ENCODE peak calls at places on chromosomes 4 and X, in five cellular contexts. One of them, this sample, is unnamed. For H3K27me3, the result is how much of the 10 kb centered on the place peaks cover.

GRCh38 chr4:15694431-15694830 is 8.4 kb upstream of the BST1 start:
- DNase-seq in colonic mucosa: no peak
- DNase-seq in upper lobe of right lung: no peak
- DNase-seq in AG04450: no peak
- DNase-seq in lung: no peak
- DNase-seq in this sample: no peak

GRCh38 chr4:122146652-122147051 is 5.5 kb upstream of the BLTP1 start:
- DNase-seq in colonic mucosa: no peak
- DNase-seq in upper lobe of right lung: no peak
- DNase-seq in AG04450: no peak
- DNase-seq in lung: no peak
- DNase-seq in this sample: no peak

GRCh38 chr4:98969813-98970212 is 25.7 kb upstream of the METAP1 start:
- DNase-seq in colonic mucosa: no peak
- DNase-seq in upper lobe of right lung: no peak
- DNase-seq in AG04450: no peak
- DNase-seq in lung: no peak
- DNase-seq in this sample: no peak

GRCh38 chrX:104329731-104330130 is 75.0 kb upstream of the ESX1 start:
- DNase-seq in colonic mucosa: no peak
- DNase-seq in upper lobe of right lung: no peak
- DNase-seq in AG04450: no peak
- DNase-seq in lung: no peak
- DNase-seq in this sample: no peak

GRCh38 chr4:151691639-151692442 is 69.0 kb downstream of the GATB start:
- DNase-seq in colonic mucosa: no peak
- DNase-seq in upper lobe of right lung: no peak
- DNase-seq in AG04450: no peak
- DNase-seq in lung: no peak
- DNase-seq in this sample: no peak

GRCh38 chrX:78092296-78092695 is 11.8 kb upstream of the PGK1 start:
- DNase-seq in colonic mucosa: no peak
- DNase-seq in upper lobe of right lung: no peak
- DNase-seq in AG04450: peak
- DNase-seq in lung: no peak
- DNase-seq in this sample: no peak

GRCh38 chr4:84913176-84913575 is 53.3 kb downstream of the WDFY3 start:
- DNase-seq in colonic mucosa: no peak
- DNase-seq in upper lobe of right lung: no peak
- DNase-seq in AG04450: no peak
- DNase-seq in lung: no peak
- DNase-seq in this sample: no peak

GRCh38 chr4:72564184-72564583 is 4.8 kb downstream of the ADAMTS3 start:
- DNase-seq in colonic mucosa: no peak
- DNase-seq in upper lobe of right lung: no peak
- DNase-seq in AG04450: no peak
- DNase-seq in lung: no peak
- DNase-seq in this sample: no peak

GRCh38 chr4:76956961-76957738 is 7.6 kb downstream of the SEPTIN11 start:
- DNase-seq in colonic mucosa: peak
- DNase-seq in upper lobe of right lung: no peak
- DNase-seq in AG04450: no peak
- DNase-seq in lung: no peak
- DNase-seq in this sample: no peak

GRCh38 chr4:4595252-4595651 is 53.4 kb upstream of the STX18 start:
- DNase-seq in colonic mucosa: no peak
- DNase-seq in upper lobe of right lung: no peak
- DNase-seq in AG04450: no peak
- DNase-seq in lung: no peak
- DNase-seq in this sample: no peak

GRCh38 chr4:76494243-76494642 is 59.2 kb downstream of the SHROOM3 start:
- DNase-seq in colonic mucosa: no peak
- DNase-seq in upper lobe of right lung: no peak
- DNase-seq in AG04450: no peak
- DNase-seq in lung: no peak
- DNase-seq in this sample: no peak

GRCh38 chrX:150942958-150943594 is 40.1 kb upstream of the HMGB3 start:
- DNase-seq in colonic mucosa: no peak
- DNase-seq in upper lobe of right lung: no peak
- DNase-seq in AG04450: no peak
- DNase-seq in lung: no peak
- DNase-seq in this sample: no peak

GRCh38 chrX:65127804-65128203 is 151.6 kb upstream of the ZC4H2 start:
- DNase-seq in colonic mucosa: no peak
- DNase-seq in upper lobe of right lung: no peak
- DNase-seq in AG04450: no peak
- DNase-seq in lung: no peak
- DNase-seq in this sample: no peak

GRCh38 chrX:23317799-23318724 is 16.6 kb upstream of the PTCHD1 start:
- DNase-seq in colonic mucosa: peak
- DNase-seq in upper lobe of right lung: no peak
- DNase-seq in AG04450: no peak
- DNase-seq in lung: peak
- DNase-seq in this sample: no peak

GRCh38 chr4:128665514-128665913 is 144.0 kb upstream of the JADE1 start:
- DNase-seq in colonic mucosa: no peak
- DNase-seq in upper lobe of right lung: no peak
- DNase-seq in AG04450: no peak
- DNase-seq in lung: no peak
- DNase-seq in this sample: no peak

GRCh38 chr4:1012031-1012739 is 759 bp downstream of the FGFRL1 start:
- DNase-seq in colonic mucosa: peak
- DNase-seq in upper lobe of right lung: peak
- DNase-seq in AG04450: no peak
- DNase-seq in lung: peak
- DNase-seq in this sample: no peak

GRCh38 chr4:101102114-101102752 is 245.1 kb downstream of the PPP3CA start:
- DNase-seq in colonic mucosa: peak
- DNase-seq in upper lobe of right lung: no peak
- DNase-seq in AG04450: peak
- DNase-seq in lung: no peak
- DNase-seq in this sample: no peak
- TF ChIP-seq CTCF in colonic mucosa: no peak
- TF ChIP-seq CTCF in upper lobe of right lung: no peak
- TF ChIP-seq CTCF in AG04450: no peak
- TF ChIP-seq CTCF in lung: no peak
- TF ChIP-seq CTCF in this sample: no peak

GRCh38 chr4:153494562-153494961 is 28.4 kb downstream of the TMEM131L start:
- DNase-seq in colonic mucosa: no peak
- DNase-seq in upper lobe of right lung: no peak
- DNase-seq in AG04450: no peak
- DNase-seq in lung: no peak
- DNase-seq in this sample: no peak

GRCh38 chr4:153497091-153497531 is 31.0 kb downstream of the TMEM131L start:
- DNase-seq in colonic mucosa: no peak
- DNase-seq in upper lobe of right lung: no peak
- DNase-seq in AG04450: no peak
- DNase-seq in lung: no peak
- DNase-seq in this sample: no peak

GRCh38 chr4:153497988-153498967 is 32.1 kb downstream of the TMEM131L start:
- DNase-seq in colonic mucosa: no peak
- DNase-seq in upper lobe of right lung: no peak
- DNase-seq in AG04450: peak
- DNase-seq in lung: no peak
- DNase-seq in this sample: no peak

GRCh38 chr4:153499005-153499404 is 32.8 kb downstream of the TMEM131L start:
- DNase-seq in colonic mucosa: no peak
- DNase-seq in upper lobe of right lung: no peak
- DNase-seq in AG04450: no peak
- DNase-seq in lung: no peak
- DNase-seq in this sample: no peak

DNA sequence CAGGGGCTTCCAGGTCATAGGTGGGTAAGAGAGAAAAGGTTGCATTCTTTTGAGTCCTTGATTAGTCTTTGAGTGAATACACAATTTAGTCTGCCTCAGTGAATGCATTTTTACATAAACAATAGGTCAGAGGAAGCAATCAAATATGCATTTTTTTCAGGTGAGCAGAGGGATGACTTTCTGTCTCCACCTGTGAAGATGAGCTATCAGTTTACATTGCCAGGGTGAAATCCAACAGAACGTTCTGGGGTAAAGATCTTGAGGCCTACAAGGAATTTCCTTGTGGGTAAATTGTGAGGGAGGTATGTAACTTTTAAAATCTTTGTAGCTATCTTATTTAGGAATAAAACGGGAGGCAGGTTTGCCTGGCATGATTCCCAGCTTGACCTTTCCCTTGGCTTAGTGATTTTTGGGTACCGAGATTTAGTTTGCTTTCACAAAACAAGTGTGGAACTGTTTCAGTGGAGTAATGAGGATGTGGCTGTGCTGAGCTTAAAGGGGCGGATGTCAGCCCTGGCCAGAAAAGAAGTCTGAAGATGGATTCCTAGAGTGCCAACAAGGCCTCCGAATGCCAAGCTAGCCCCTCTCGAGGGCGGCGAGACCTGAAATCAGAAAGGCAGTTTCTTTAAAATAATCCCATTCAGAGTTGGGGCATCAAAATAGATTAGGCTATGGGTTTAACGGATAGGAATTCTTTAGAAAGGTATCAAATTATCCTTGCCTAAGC is 29.5 kb downstream of the TMEM131L start:
- DNase-seq in colonic mucosa: no peak
- DNase-seq in upper lobe of right lung: no peak
- DNase-seq in AG04450: no peak
- DNase-seq in lung: no peak
- DNase-seq in this sample: no peak
- H3K27me3 ChIP-seq in colonic mucosa: under half
- H3K27me3 ChIP-seq in upper lobe of right lung: under half
- H3K27me3 ChIP-seq in AG04450: under half
- H3K27me3 ChIP-seq in lung: under half
- H3K27me3 ChIP-seq in this sample: under half

DNA sequence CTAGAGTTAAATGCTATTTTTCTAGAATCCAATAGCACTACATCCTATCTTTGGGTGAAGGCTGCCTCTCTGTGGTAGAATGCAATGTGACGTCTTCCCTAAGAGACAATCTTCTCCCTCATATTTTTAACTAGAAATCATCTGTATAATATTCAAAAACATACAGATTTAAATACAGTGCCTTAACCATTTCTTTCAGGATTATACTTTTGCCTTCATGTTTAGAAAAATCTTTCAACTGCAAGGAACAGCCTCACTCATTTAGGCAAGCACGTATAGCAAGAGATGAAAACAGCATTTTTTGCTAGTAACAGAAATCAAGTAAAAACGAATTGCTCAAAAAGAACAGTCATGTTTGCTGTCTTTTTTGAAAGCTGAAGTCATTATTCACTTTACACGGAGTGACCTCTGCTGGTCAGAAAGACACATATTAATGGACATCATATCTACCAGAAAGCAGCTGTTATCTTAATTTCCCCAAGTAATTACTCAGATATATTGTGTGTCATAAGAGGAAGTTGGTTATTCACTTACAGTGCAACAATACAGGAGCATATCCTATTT is 422.3 kb downstream of the STPG2 start:
- DNase-seq in colonic mucosa: no peak
- DNase-seq in upper lobe of right lung: no peak
- DNase-seq in AG04450: no peak
- DNase-seq in lung: no peak
- DNase-seq in this sample: no peak
- TF ChIP-seq CTCF in colonic mucosa: no peak
- TF ChIP-seq CTCF in upper lobe of right lung: no peak
- TF ChIP-seq CTCF in AG04450: no peak
- TF ChIP-seq CTCF in lung: no peak
- TF ChIP-seq CTCF in this sample: peak

GRCh38 chr4:7315286-7315685 is 119.4 kb downstream of the PSAPL1 start:
- DNase-seq in colonic mucosa: no peak
- DNase-seq in upper lobe of right lung: no peak
- DNase-seq in AG04450: no peak
- DNase-seq in lung: no peak
- DNase-seq in this sample: no peak
- H3K27me3 ChIP-seq in colonic mucosa: under half
- H3K27me3 ChIP-seq in upper lobe of right lung: under half
- H3K27me3 ChIP-seq in AG04450: under half
- H3K27me3 ChIP-seq in lung: under half
- H3K27me3 ChIP-seq in this sample: under half